ENCODE peak calls at places on chromosomes 1 and 21, in six cellular contexts. One of them, this sample, is unnamed.

GRCh38 chr21:35401476-35401875 is 352.4 kb upstream of the RUNX1 start:
- DNase-seq in astrocyte of the cerebellum: no peak
- DNase-seq in GM23338: no peak
- DNase-seq in fibroblast of pulmonary artery: no peak
- DNase-seq in epithelial cell of esophagus: no peak
- DNase-seq in right lobe of liver: no peak
- DNase-seq in this sample: no peak

GRCh38 chr1:66168919-66169725 is 364.8 kb upstream of the SGIP1 start:
- DNase-seq in epithelial cell of esophagus: no peak
- DNase-seq in fibroblast of pulmonary artery: no peak
- DNase-seq in right lobe of liver: no peak
- DNase-seq in astrocyte of the cerebellum: peak
- DNase-seq in GM23338: peak
- DNase-seq in this sample: no peak

GRCh38 chr1:233790662-233791371 is 113.7 kb upstream of the SLC35F3 start:
- DNase-seq in astrocyte of the cerebellum: peak
- DNase-seq in fibroblast of pulmonary artery: peak
- DNase-seq in right lobe of liver: no peak
- DNase-seq in epithelial cell of esophagus: peak
- DNase-seq in GM23338: peak
- DNase-seq in this sample: no peak

GRCh38 chr1:71222668-71223067 is 141.8 kb upstream of the ZRANB2 start:
- DNase-seq in right lobe of liver: no peak
- DNase-seq in GM23338: no peak
- DNase-seq in astrocyte of the cerebellum: no peak
- DNase-seq in fibroblast of pulmonary artery: peak
- DNase-seq in epithelial cell of esophagus: peak
- DNase-seq in this sample: no peak

GRCh38 chr1:48047116-48047515 is 49.9 kb upstream of the TRABD2B start:
- DNase-seq in right lobe of liver: no peak
- DNase-seq in GM23338: no peak
- DNase-seq in fibroblast of pulmonary artery: no peak
- DNase-seq in astrocyte of the cerebellum: no peak
- DNase-seq in epithelial cell of esophagus: no peak
- DNase-seq in this sample: no peak

GRCh38 chr1:41524676-41525675 is 40.5 kb upstream of the EDN2 start:
- DNase-seq in astrocyte of the cerebellum: no peak
- DNase-seq in GM23338: no peak
- DNase-seq in epithelial cell of esophagus: no peak
- DNase-seq in fibroblast of pulmonary artery: no peak
- DNase-seq in right lobe of liver: no peak
- DNase-seq in this sample: no peak

GRCh38 chr1:239633432-239633831 is 247.1 kb downstream of the CHRM3 start:
- DNase-seq in right lobe of liver: no peak
- DNase-seq in astrocyte of the cerebellum: no peak
- DNase-seq in epithelial cell of esophagus: no peak
- DNase-seq in fibroblast of pulmonary artery: no peak
- DNase-seq in GM23338: peak
- DNase-seq in this sample: no peak

GRCh38 chr1:211133841-211134669 is at the start of gene KCNH1:
- DNase-seq in astrocyte of the cerebellum: peak
- DNase-seq in right lobe of liver: peak
- DNase-seq in epithelial cell of esophagus: peak
- DNase-seq in fibroblast of pulmonary artery: peak
- DNase-seq in GM23338: peak
- DNase-seq in this sample: peak

GRCh38 chr1:12208271-12208670 is 21.6 kb upstream of the VPS13D start:
- DNase-seq in astrocyte of the cerebellum: no peak
- DNase-seq in GM23338: no peak
- DNase-seq in epithelial cell of esophagus: no peak
- DNase-seq in right lobe of liver: no peak
- DNase-seq in fibroblast of pulmonary artery: no peak
- DNase-seq in this sample: no peak

GRCh38 chr1:199691540-199691939 is 336.0 kb upstream of the NR5A2 start:
- DNase-seq in GM23338: peak
- DNase-seq in fibroblast of pulmonary artery: peak
- DNase-seq in right lobe of liver: no peak
- DNase-seq in epithelial cell of esophagus: peak
- DNase-seq in astrocyte of the cerebellum: peak
- DNase-seq in this sample: no peak

GRCh38 chr1:218363141-218363540 is 18.0 kb downstream of the TGFB2 start:
- DNase-seq in astrocyte of the cerebellum: no peak
- DNase-seq in fibroblast of pulmonary artery: no peak
- DNase-seq in GM23338: no peak
- DNase-seq in right lobe of liver: no peak
- DNase-seq in epithelial cell of esophagus: no peak
- DNase-seq in this sample: no peak

GRCh38 chr1:171351961-171352360 is 38.0 kb downstream of the FMO4 start:
- DNase-seq in right lobe of liver: peak
- DNase-seq in GM23338: no peak
- DNase-seq in epithelial cell of esophagus: no peak
- DNase-seq in fibroblast of pulmonary artery: no peak
- DNase-seq in astrocyte of the cerebellum: no peak
- DNase-seq in this sample: no peak

GRCh38 chr1:41631971-41632370 is 147.5 kb upstream of the EDN2 start:
- DNase-seq in astrocyte of the cerebellum: no peak
- DNase-seq in right lobe of liver: no peak
- DNase-seq in GM23338: no peak
- DNase-seq in epithelial cell of esophagus: peak
- DNase-seq in fibroblast of pulmonary artery: no peak
- DNase-seq in this sample: no peak

GRCh38 chr1:227540170-227541098 is 22.9 kb upstream of the ZNF678 start:
- DNase-seq in right lobe of liver: no peak
- DNase-seq in GM23338: no peak
- DNase-seq in astrocyte of the cerebellum: no peak
- DNase-seq in fibroblast of pulmonary artery: no peak
- DNase-seq in epithelial cell of esophagus: no peak
- DNase-seq in this sample: peak

GRCh38 chr1:9066945-9067807 is 2.3 kb downstream of the SLC2A5 start:
- DNase-seq in fibroblast of pulmonary artery: peak
- DNase-seq in epithelial cell of esophagus: peak
- DNase-seq in right lobe of liver: peak
- DNase-seq in astrocyte of the cerebellum: peak
- DNase-seq in GM23338: no peak
- DNase-seq in this sample: no peak

GRCh38 chr1:68384321-68384813 is 65.4 kb downstream of the RPE65 start:
- DNase-seq in astrocyte of the cerebellum: peak
- DNase-seq in fibroblast of pulmonary artery: peak
- DNase-seq in epithelial cell of esophagus: peak
- DNase-seq in GM23338: no peak
- DNase-seq in right lobe of liver: no peak
- DNase-seq in this sample: peak

GRCh38 chr1:225483818-225484656 is 56.2 kb upstream of the LBR start:
- DNase-seq in right lobe of liver: no peak
- DNase-seq in astrocyte of the cerebellum: no peak
- DNase-seq in fibroblast of pulmonary artery: no peak
- DNase-seq in epithelial cell of esophagus: no peak
- DNase-seq in GM23338: no peak
- DNase-seq in this sample: no peak

GRCh38 chr1:211326528-211327340 is at the start of gene TRAF5:
- DNase-seq in astrocyte of the cerebellum: no peak
- DNase-seq in right lobe of liver: peak
- DNase-seq in fibroblast of pulmonary artery: peak
- DNase-seq in epithelial cell of esophagus: peak
- DNase-seq in GM23338: peak
- DNase-seq in this sample: peak

GRCh38 chr1:22780696-22781095 is 70.1 kb downstream of the EPHB2 start:
- DNase-seq in right lobe of liver: no peak
- DNase-seq in fibroblast of pulmonary artery: peak
- DNase-seq in GM23338: peak
- DNase-seq in epithelial cell of esophagus: peak
- DNase-seq in astrocyte of the cerebellum: no peak
- DNase-seq in this sample: peak

GRCh38 chr1:4494558-4494957 is 159.9 kb upstream of the AJAP1 start:
- DNase-seq in astrocyte of the cerebellum: no peak
- DNase-seq in fibroblast of pulmonary artery: no peak
- DNase-seq in GM23338: no peak
- DNase-seq in epithelial cell of esophagus: no peak
- DNase-seq in right lobe of liver: no peak
- DNase-seq in this sample: no peak
- TF ChIP-seq CTCF in astrocyte of the cerebellum: no peak
- TF ChIP-seq CTCF in fibroblast of pulmonary artery: no peak
- TF ChIP-seq CTCF in GM23338: no peak
- TF ChIP-seq CTCF in epithelial cell of esophagus: no peak
- TF ChIP-seq CTCF in right lobe of liver: no peak
- TF ChIP-seq CTCF in this sample: no peak

DNA sequence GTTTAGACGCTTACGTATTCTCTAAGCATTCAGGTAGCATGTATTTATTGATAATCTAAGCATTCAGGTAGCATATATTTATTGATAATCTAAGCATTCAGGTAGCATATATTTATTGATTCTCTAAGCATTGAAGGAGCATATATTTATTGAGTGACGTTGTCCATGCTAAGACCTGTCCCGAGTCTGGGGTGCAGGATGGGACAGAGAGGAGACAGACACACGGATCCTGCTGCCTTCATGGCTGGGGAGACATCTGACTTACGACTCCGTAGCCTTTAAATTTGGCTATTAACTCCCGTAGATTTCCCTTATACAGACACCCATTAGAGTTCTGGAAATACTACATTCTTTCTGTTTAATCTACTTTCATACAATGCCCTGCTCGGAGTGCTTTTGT is 982 bp downstream of the SCCPDH start:
- DNase-seq in fibroblast of pulmonary artery: no peak
- DNase-seq in right lobe of liver: no peak
- DNase-seq in GM23338: no peak
- DNase-seq in astrocyte of the cerebellum: no peak
- DNase-seq in epithelial cell of esophagus: no peak
- DNase-seq in this sample: no peak
- H3K4me3 ChIP-seq in fibroblast of pulmonary artery: peak
- H3K4me3 ChIP-seq in right lobe of liver: peak
- H3K4me3 ChIP-seq in GM23338: peak
- H3K4me3 ChIP-seq in astrocyte of the cerebellum: peak
- H3K4me3 ChIP-seq in epithelial cell of esophagus: peak
- H3K4me3 ChIP-seq in this sample: no peak

GRCh38 chr1:33099290-33100118 is 18.6 kb downstream of the AZIN2 start:
- DNase-seq in fibroblast of pulmonary artery: peak
- DNase-seq in GM23338: peak
- DNase-seq in astrocyte of the cerebellum: peak
- DNase-seq in epithelial cell of esophagus: peak
- DNase-seq in right lobe of liver: no peak
- DNase-seq in this sample: peak
- TF ChIP-seq CTCF in fibroblast of pulmonary artery: peak
- TF ChIP-seq CTCF in GM23338: no peak
- TF ChIP-seq CTCF in astrocyte of the cerebellum: peak
- TF ChIP-seq CTCF in epithelial cell of esophagus: peak
- TF ChIP-seq CTCF in right lobe of liver: no peak
- TF ChIP-seq CTCF in this sample: no peak

DNA sequence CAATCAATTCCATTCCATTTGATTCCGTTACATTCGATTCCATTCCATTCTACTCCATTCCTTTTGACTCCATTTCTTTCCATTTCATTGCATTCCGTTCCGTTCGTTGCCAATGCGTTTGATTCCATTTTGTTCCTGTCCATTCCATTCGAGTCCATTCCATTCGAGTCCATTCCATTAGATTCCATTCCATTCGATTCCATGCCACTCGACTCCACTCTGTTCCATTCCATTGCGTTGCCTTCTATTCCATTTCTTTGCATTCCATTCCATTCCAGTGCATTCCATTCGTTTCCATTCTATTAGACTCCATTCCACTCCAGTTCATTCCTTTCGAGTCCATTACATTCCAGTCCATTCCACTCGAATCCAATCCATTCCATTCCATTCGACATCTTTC is 2587.5 kb upstream of the TPTE start:
- DNase-seq in fibroblast of pulmonary artery: no peak
- DNase-seq in GM23338: no peak
- DNase-seq in astrocyte of the cerebellum: no peak
- DNase-seq in epithelial cell of esophagus: no peak
- DNase-seq in right lobe of liver: no peak
- DNase-seq in this sample: no peak
- H3K4me3 ChIP-seq in fibroblast of pulmonary artery: no peak
- H3K4me3 ChIP-seq in GM23338: no peak
- H3K4me3 ChIP-seq in astrocyte of the cerebellum: no peak
- H3K4me3 ChIP-seq in epithelial cell of esophagus: no peak
- H3K4me3 ChIP-seq in right lobe of liver: no peak
- H3K4me3 ChIP-seq in this sample: no peak

DNA sequence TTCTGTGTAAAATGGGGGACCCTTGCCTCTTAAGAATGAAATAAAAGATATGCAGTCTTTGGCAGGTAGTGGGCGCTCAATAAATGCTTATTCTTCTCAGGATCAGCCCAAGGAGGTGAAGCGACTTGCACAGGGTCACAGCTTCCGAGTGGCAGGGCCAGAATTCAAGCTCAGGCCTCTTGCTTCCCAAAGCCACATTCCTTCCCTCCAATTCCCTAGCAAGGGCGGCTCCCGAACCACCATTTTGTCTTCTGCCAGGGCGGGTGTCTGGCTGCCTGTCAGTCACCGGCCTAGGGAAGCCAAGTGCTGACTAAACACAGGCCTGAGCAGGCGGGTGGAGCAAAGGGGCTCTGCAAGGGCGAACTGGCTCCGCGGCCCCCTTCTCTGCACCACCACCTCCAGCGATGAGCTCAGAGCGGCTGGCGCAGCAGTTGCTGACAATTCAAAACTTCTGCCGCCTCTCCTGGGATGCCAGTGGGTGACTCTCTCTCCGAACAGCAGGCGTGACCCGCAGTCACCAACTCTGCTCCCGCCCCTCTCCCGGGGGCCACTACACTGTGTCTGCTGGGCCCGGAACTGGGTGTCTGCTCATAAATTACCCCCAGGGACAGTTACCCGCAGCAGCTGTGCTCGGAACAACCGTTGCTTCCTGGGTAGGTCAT is 10.8 kb downstream of the GPR3 start:
- DNase-seq in epithelial cell of esophagus: peak
- DNase-seq in GM23338: peak
- DNase-seq in astrocyte of the cerebellum: no peak
- DNase-seq in fibroblast of pulmonary artery: peak
- DNase-seq in right lobe of liver: peak
- DNase-seq in this sample: peak
- TF ChIP-seq CTCF in epithelial cell of esophagus: peak
- TF ChIP-seq CTCF in GM23338: peak
- TF ChIP-seq CTCF in astrocyte of the cerebellum: peak
- TF ChIP-seq CTCF in fibroblast of pulmonary artery: peak
- TF ChIP-seq CTCF in right lobe of liver: peak
- TF ChIP-seq CTCF in this sample: no peak

GRCh38 chr1:243726792-243727502 is 123.1 kb downstream of the AKT3 start:
- DNase-seq in fibroblast of pulmonary artery: no peak
- DNase-seq in epithelial cell of esophagus: no peak
- DNase-seq in GM23338: no peak
- DNase-seq in astrocyte of the cerebellum: no peak
- DNase-seq in right lobe of liver: no peak
- DNase-seq in this sample: no peak

GRCh38 chr1:243728192-243728570 is 121.9 kb downstream of the AKT3 start:
- DNase-seq in fibroblast of pulmonary artery: no peak
- DNase-seq in right lobe of liver: no peak
- DNase-seq in astrocyte of the cerebellum: no peak
- DNase-seq in epithelial cell of esophagus: no peak
- DNase-seq in GM23338: no peak
- DNase-seq in this sample: no peak

GRCh38 chr1:243725846-243726245 is 124.2 kb downstream of the AKT3 start:
- DNase-seq in astrocyte of the cerebellum: no peak
- DNase-seq in GM23338: no peak
- DNase-seq in fibroblast of pulmonary artery: no peak
- DNase-seq in epithelial cell of esophagus: no peak
- DNase-seq in right lobe of liver: no peak
- DNase-seq in this sample: no peak

GRCh38 chr1:243729956-243730355 is 120.1 kb downstream of the AKT3 start:
- DNase-seq in fibroblast of pulmonary artery: no peak
- DNase-seq in astrocyte of the cerebellum: no peak
- DNase-seq in GM23338: peak
- DNase-seq in right lobe of liver: no peak
- DNase-seq in epithelial cell of esophagus: no peak
- DNase-seq in this sample: no peak

GRCh38 chr1:243727503-243728191 is 122.4 kb downstream of the AKT3 start:
- DNase-seq in astrocyte of the cerebellum: no peak
- DNase-seq in epithelial cell of esophagus: no peak
- DNase-seq in GM23338: no peak
- DNase-seq in right lobe of liver: no peak
- DNase-seq in fibroblast of pulmonary artery: no peak
- DNase-seq in this sample: no peak
- H3K4me3 ChIP-seq in astrocyte of the cerebellum: no peak
- H3K4me3 ChIP-seq in epithelial cell of esophagus: no peak
- H3K4me3 ChIP-seq in GM23338: no peak
- H3K4me3 ChIP-seq in right lobe of liver: no peak
- H3K4me3 ChIP-seq in fibroblast of pulmonary artery: no peak
- H3K4me3 ChIP-seq in this sample: no peak

This sample was measured in mucosa of descending colon.